ENCODE peak calls at places on chromosomes 3 and 15, in nine cellular contexts. Y is left ventricle myocardium inferior, U is neuronal stem cell, W is right cardiac atrium, X is endodermal cell, D is fibroblast of lung, H is endothelial cell of umbilical vein, F is AG04450, B is brain microvascular endothelial cell. A is an unnamed sample.

GRCh38 chr3:142808103-142808917 is 80.6 kb downstream of the PCOLCE2 start:
- DNase-seq in B (peak), Y (no peak), X (no peak), H (peak), W (no peak), F (no peak), D (peak), U (no peak), A (no peak)

GRCh38 chr3:38834717-38835116 is 18.7 kb upstream of the SCN10A start:
- DNase-seq in W (no peak), F (no peak), D (peak), H (no peak), B (no peak), U (no peak), Y (no peak), X (no peak), A (no peak)

GRCh38 chr15:80694624-80695098 is 449 bp upstream of the ABHD17C start:
- DNase-seq in U (no peak), Y (peak), W (peak), F (no peak), D (peak), H (no peak), X (peak), B (peak), A (no peak)

GRCh38 chr3:171654809-171655208 is 155.5 kb downstream of the PLD1 start:
- DNase-seq in W (peak), H (peak), X (no peak), B (no peak), U (no peak), D (peak), Y (peak), F (no peak), A (no peak)

GRCh38 chr3:106097817-106098410 is 229.1 kb upstream of the CBLB start:
- DNase-seq in X (no peak), D (peak), H (no peak), B (no peak), Y (no peak), W (no peak), U (no peak), F (no peak), A (no peak)

GRCh38 chr3:188926741-188927650 is 244.8 kb upstream of the TPRG1 start:
- DNase-seq in Y (no peak), H (no peak), D (peak), X (no peak), B (no peak), U (no peak), W (no peak), F (no peak), A (no peak)

GRCh38 chr3:191005790-191006189 is 143.3 kb upstream of the GMNC start:
- DNase-seq in Y (no peak), B (no peak), F (no peak), U (peak), W (no peak), X (peak), D (peak), H (no peak), A (no peak)

GRCh38 chr3:109154989-109155388 is 18.5 kb downstream of the C3orf85 start:
- DNase-seq in D (peak), B (no peak), U (no peak), H (no peak), X (no peak), W (no peak), Y (no peak), F (no peak), A (no peak)

GRCh38 chr3:53729618-53730017 is 116.6 kb downstream of the CHDH start:
- DNase-seq in U (no peak), H (no peak), D (no peak), Y (no peak), B (no peak), W (no peak), F (no peak), X (no peak), A (no peak)

GRCh38 chr15:90266485-90266884 is 1.0 kb downstream of the NGRN start:
- DNase-seq in B (peak), Y (no peak), F (no peak), X (no peak), W (no peak), U (no peak), D (peak), H (no peak), A (no peak)

GRCh38 chr3:8313591-8314298 is 187.9 kb upstream of the LMCD1 start:
- DNase-seq in Y (no peak), D (no peak), F (no peak), H (peak), X (no peak), B (no peak), W (no peak), U (no peak), A (no peak)

GRCh38 chr15:29925227-29926082 is 103.2 kb upstream of the TJP1 start:
- DNase-seq in X (peak), U (peak), W (peak), H (peak), F (peak), Y (peak), B (peak), D (peak), A (peak)

GRCh38 chr3:54771050-54771449 is 156.8 kb downstream of the LRTM1 start:
- DNase-seq in B (no peak), F (no peak), W (no peak), U (no peak), D (no peak), H (no peak), X (no peak), Y (no peak), A (peak)

GRCh38 chr3:176939022-176939817 is 258.1 kb downstream of the TBL1XR1 start:
- DNase-seq in B (peak), U (peak), F (peak), X (peak), H (peak), W (no peak), D (peak), Y (no peak), A (peak)

GRCh38 chr3:195900426-195901355 is 7.7 kb downstream of the TNK2 start:
- DNase-seq in W (peak), H (no peak), D (peak), B (no peak), U (no peak), Y (peak), X (no peak), F (no peak), A (no peak)

GRCh38 chr3:45997942-45998341 is 2.3 kb upstream of the FYCO1 start:
- DNase-seq in X (no peak), U (no peak), F (no peak), W (no peak), Y (no peak), H (no peak), B (no peak), D (no peak), A (no peak)

GRCh38 chr3:9248232-9249191 is 934 bp downstream of the SRGAP3 start:
- DNase-seq in F (no peak), Y (no peak), H (no peak), W (no peak), X (peak), B (no peak), D (no peak), U (no peak), A (peak)

DNA sequence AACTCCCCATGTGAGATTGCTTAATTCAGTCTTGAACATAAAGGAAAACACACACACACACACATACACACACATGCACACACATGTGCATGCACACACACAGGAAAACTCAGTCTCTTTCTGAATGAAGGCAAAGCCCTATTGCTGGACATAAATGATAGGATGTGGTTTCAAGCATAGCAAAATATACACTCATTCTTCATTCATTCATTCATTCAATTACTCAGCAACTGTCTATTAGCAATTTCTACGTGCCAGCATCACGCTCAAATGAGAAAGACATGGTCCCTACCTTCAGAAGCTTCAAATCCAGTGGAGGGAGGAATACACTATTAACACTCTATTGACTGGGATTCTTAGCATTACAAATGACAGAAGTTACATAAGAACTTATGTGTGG is 41.8 kb upstream of the UBE2E2 start:
- DNase-seq in W (no peak), X (no peak), F (no peak), H (no peak), U (no peak), D (peak), Y (no peak), B (no peak), A (no peak)
- H3K4me3 ChIP-seq in W (no peak), X (no peak), F (no peak), H (no peak), U (no peak), D (no peak), Y (no peak), B (no peak), A (no peak)

GRCh38 chr3:20849975-20850374 is 664.0 kb upstream of the SGO1 start:
- DNase-seq in X (no peak), Y (no peak), W (no peak), F (no peak), D (no peak), B (no peak), H (no peak), U (no peak), A (no peak)
- H3K4me3 ChIP-seq in X (no peak), Y (no peak), W (no peak), F (no peak), D (no peak), B (no peak), H (no peak), U (no peak), A (no peak)

DNA sequence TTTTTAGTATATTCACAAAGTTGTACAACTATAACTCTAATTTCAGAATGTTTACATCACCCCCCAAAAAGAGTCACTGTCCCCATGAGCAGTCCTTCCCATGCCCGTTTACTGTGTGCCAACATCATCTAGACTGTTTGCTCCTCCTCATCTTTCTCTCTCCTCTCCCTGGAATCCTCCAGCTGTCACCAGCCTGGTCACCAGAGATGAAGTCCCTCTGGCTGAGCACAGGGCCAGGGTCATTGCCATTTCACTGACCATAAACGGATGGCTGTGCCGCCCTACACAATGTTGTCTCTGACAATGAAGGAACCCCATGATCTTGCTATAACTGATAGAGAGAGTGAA is 45.2 kb downstream of the C2CD4B start:
- DNase-seq in U (no peak), W (no peak), Y (no peak), H (no peak), F (no peak), X (no peak), D (no peak), B (no peak), A (no peak)
- H3K4me3 ChIP-seq in U (no peak), W (no peak), Y (no peak), H (no peak), F (no peak), X (no peak), D (no peak), B (no peak), A (no peak)

GRCh38 chr3:184685646-184686045 is 26.2 kb downstream of the MAGEF1 start:
- DNase-seq in H (no peak), B (no peak), W (no peak), U (peak), X (peak), Y (no peak), D (peak), F (no peak), A (no peak)

GRCh38 chr3:184688872-184689271 is 23.0 kb downstream of the MAGEF1 start:
- DNase-seq in X (no peak), Y (no peak), D (no peak), W (no peak), U (no peak), F (no peak), H (no peak), B (no peak), A (no peak)

GRCh38 chr3:184688251-184688851 is 23.5 kb downstream of the MAGEF1 start:
- DNase-seq in D (peak), Y (no peak), X (peak), W (no peak), B (peak), U (no peak), H (no peak), F (peak), A (no peak)

GRCh38 chr3:184685055-184685454 is 26.8 kb downstream of the MAGEF1 start:
- DNase-seq in B (no peak), F (no peak), X (peak), U (no peak), W (no peak), D (no peak), Y (no peak), H (no peak), A (no peak)

DNA sequence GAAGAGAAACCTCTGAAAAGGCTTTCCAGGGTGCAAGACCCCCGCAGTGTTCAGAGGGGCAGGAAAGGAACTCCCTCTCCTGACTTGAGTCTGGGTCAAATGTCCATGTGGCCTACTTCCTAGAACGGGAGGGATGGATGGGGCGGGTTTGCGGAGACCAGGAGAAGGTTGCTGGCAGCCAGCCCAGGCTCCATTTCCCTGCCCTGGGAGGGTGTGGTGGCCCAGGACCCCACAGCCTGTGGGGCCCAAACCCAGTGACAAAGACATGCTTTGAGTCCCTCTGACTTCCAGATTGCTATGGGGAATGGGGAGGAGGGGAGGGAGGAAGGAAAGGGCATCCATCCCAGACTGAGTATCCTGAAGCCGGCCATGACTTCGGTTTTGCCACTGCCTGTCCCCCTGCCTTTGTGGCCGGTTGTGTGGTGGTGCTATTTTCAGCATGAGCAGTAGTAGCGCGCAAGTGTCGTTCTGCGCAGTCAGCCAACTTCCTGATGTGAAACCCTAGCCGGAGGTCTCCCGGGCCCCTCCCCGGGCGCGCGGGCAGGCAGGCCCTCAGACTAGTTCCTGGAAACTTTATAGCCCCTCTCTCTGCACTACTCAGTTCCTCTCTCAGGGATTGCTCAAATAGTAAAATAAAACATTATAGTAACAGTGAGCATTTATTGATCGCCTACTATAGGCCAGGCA is 24.4 kb downstream of the MAGEF1 start:
- DNase-seq in Y (peak), U (no peak), H (no peak), W (peak), X (no peak), F (no peak), B (no peak), D (no peak), A (no peak)
- H3K4me3 ChIP-seq in Y (no peak), U (no peak), H (no peak), W (no peak), X (no peak), F (no peak), B (no peak), D (no peak), A (no peak)

DNA sequence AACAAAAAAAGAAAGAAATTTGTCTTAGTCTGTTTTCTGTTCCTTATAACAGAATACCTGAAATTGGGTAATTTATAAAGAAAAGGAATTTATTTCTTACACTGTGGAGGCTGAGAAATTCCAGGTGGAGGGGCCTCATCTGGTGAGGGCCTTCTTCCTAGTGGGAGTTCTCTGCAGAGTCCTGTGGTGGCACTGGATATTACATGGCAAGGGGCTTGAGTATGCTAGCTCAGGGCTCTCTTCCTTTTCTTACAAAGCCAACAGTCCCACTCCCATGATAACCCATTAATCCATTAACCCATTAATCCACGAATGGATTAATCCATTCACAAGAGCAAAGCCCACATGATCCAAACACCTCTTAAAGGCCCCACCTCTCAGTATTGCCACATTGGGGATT is 2.9 kb upstream of the SATB1 start:
- DNase-seq in U (no peak), W (no peak), F (no peak), D (no peak), Y (no peak), H (no peak), X (no peak), B (no peak), A (no peak)
- H3K4me3 ChIP-seq in U (no peak), W (no peak), F (no peak), D (no peak), Y (no peak), H (no peak), X (no peak), B (no peak), A (no peak)

GRCh38 chr3:44414517-44415090 is 62.9 kb downstream of the ZNF445 start:
- DNase-seq in U (no peak), X (peak), B (no peak), W (no peak), F (no peak), Y (no peak), H (no peak), D (no peak), A (no peak)
- H3K4me3 ChIP-seq in U (no peak), X (no peak), B (no peak), W (no peak), F (no peak), Y (no peak), H (no peak), D (no peak), A (no peak)

DNA sequence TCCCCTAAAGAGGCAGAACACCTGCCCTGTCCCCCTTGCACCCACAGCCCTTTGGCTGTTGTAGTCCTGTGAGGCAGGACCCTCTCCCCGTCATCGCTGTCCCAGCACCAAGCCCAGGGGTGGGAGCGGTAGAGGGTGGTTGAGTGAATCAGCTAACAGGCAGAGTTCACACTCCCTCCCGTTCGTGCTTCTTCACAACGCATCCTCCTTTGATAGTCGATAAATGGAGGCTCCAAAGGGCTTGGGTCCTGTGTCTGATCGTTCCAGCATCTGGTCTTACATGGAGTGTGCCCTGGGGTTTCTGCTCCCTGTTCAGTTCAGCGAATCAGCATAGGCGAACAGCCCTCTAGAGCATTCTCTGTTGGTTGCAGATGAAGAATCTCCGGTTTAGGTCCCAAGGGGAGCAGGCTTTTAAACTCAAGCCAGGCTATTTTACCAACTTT is 820 bp upstream of the HMCES start:
- DNase-seq in D (no peak), X (peak), F (no peak), U (no peak), H (peak), W (no peak), B (peak), Y (no peak), A (peak)
- H3K4me3 ChIP-seq in D (no peak), X (peak), F (no peak), U (no peak), H (no peak), W (peak), B (no peak), Y (peak), A (peak)